ENCODE peak calls at places on chromosomes 3 and 15, in eight cellular contexts. Z is left ventricle myocardium inferior; G is iPS-NIHi11; J is EH; X is CD4-positive, CD25-positive, alpha-beta regulatory T cell; V is Panc1; D is HuH-7.5; N is mesothelial cell of epicardium. O is an unnamed sample.

GRCh38 chr15:24954783-24955548 is at the start of the genes SNRPN and SNURF:
- DNase-seq in Z (peak; percentile 80), N (peak; percentile 65), J (peak; percentile 77), X (peak; percentile 66), G (peak; percentile 63), V (peak; percentile 22), D (no peak), O (no peak)

GRCh38 chr3:112582242-112582874 is 20.5 kb downstream of the SLC35A5 start:
- DNase-seq in J (peak; percentile 72), G (no peak), Z (no peak), X (peak; percentile 64), N (no peak), D (no peak), V (peak; percentile 27), O (peak; percentile 40)

GRCh38 chr3:196263819-196264218 is 23.7 kb downstream of the PCYT1A start:
- DNase-seq in D (no peak), G (no peak), X (no peak), N (no peak), J (no peak), Z (no peak), V (no peak), O (no peak)

GRCh38 chr3:45992820-45993219 is 2.8 kb downstream of the FYCO1 start:
- DNase-seq in D (no peak), G (no peak), Z (no peak), J (peak; percentile 99), N (no peak), X (peak; percentile 43), V (no peak), O (no peak)

GRCh38 chr15:89462198-89462912 is 34.0 kb downstream of the RHCG start:
- DNase-seq in Z (no peak), J (peak; percentile 58), X (peak; percentile 23), V (no peak), G (no peak), D (no peak), N (no peak), O (no peak)

GRCh38 chr3:99651561-99651960 is 13.2 kb downstream of the COL8A1 start:
- DNase-seq in V (no peak), X (no peak), D (no peak), Z (no peak), N (no peak), J (peak; percentile 93), G (no peak), O (no peak)

GRCh38 chr3:73437828-73438227 is 186.9 kb downstream of the PDZRN3 start:
- DNase-seq in Z (no peak), V (no peak), X (no peak), J (peak; percentile 21), N (no peak), D (no peak), G (no peak), O (no peak)

GRCh38 chr15:44194397-44195150 is 497 bp downstream of the FRMD5 start:
- DNase-seq in V (peak; percentile 54), D (no peak), X (peak; percentile 40), G (no peak), Z (peak; percentile 18), N (peak; percentile 70), J (peak; percentile 41), O (peak; percentile 76)

GRCh38 chr15:62739507-62739906 is 303.0 kb upstream of the TPM1 start:
- DNase-seq in J (peak; percentile 93), D (no peak), Z (no peak), V (no peak), G (no peak), N (no peak), X (no peak), O (no peak)

GRCh38 chr3:132838477-132838876 is 116.3 kb upstream of the NPHP3 start:
- DNase-seq in D (no peak), N (no peak), X (no peak), Z (no peak), G (no peak), V (no peak), J (no peak), O (no peak)

GRCh38 chr3:148758303-148758884 is 60.7 kb downstream of the AGTR1 start:
- DNase-seq in G (no peak), X (no peak), V (no peak), D (no peak), J (no peak), N (no peak), Z (no peak), O (no peak)